ENCODE peak calls at places on chromosomes 3 and 15, in ten cellular contexts. T is psoas muscle, W is HCT116, Z is lower lobe of right lung, J is right cardiac atrium, L is colonic mucosa, E is H9, P is thoracic aorta, K is left ventricle myocardium inferior, A is aorta. I is an unnamed sample.

GRCh38 chr3:146065573-146066006 is 95.4 kb downstream of the PLOD2 start:
- DNase-seq in T (no peak), W (peak; percentile 38), Z (no peak), J (no peak), L (peak; percentile 35), E (no peak), P (no peak), K (no peak), A (no peak), I (no peak)

GRCh38 chr3:113912551-113913246 is 35.1 kb upstream of the ZDHHC23 start:
- DNase-seq in T (no peak), W (peak; percentile 68), Z (no peak), J (no peak), L (peak; percentile 47), E (peak; percentile 69), P (no peak), K (no peak), A (no peak), I (peak; percentile 52)

GRCh38 chr15:48458876-48459275 is 127.6 kb downstream of the DUT start:
- DNase-seq in T (no peak), W (no peak), Z (no peak), J (no peak), L (no peak), E (no peak), P (no peak), K (no peak), A (no peak), I (no peak)

GRCh38 chr15:68991723-68992122 is 22.8 kb upstream of the NOX5 start:
- DNase-seq in T (no peak), W (no peak), Z (no peak), J (no peak), L (no peak), E (no peak), P (no peak), K (no peak), A (no peak), I (no peak)

GRCh38 chr15:74238984-74239645 is 3.0 kb downstream of the CCDC33 start:
- DNase-seq in T (no peak), W (no peak), Z (no peak), J (no peak), L (no peak), E (no peak), P (no peak), K (no peak), A (no peak), I (no peak)

GRCh38 chr15:63599401-63600000 is 2.3 kb downstream of the FBXL22 start:
- DNase-seq in T (peak; percentile 66), W (no peak), Z (peak; percentile 82), J (peak; percentile 61), L (peak; percentile 81), E (peak; percentile 70), P (no peak), K (peak; percentile 64), A (peak; percentile 86), I (peak; percentile 86)

GRCh38 chr15:32956006-32956405 is 238.2 kb downstream of the GREM1 start:
- DNase-seq in T (no peak), W (peak; percentile 33), Z (no peak), J (no peak), L (no peak), E (peak; percentile 42), P (no peak), K (no peak), A (no peak), I (no peak)

GRCh38 chr15:29573197-29573838 is 248.9 kb downstream of the TJP1 start:
- DNase-seq in T (no peak), W (no peak), Z (no peak), J (no peak), L (no peak), E (no peak), P (no peak), K (no peak), A (no peak), I (no peak)

GRCh38 chr3:132231633-132232032 is 85.6 kb upstream of the ACP3 start:
- DNase-seq in T (no peak), W (peak; percentile 22), Z (no peak), J (no peak), L (no peak), E (no peak), P (no peak), K (no peak), A (no peak), I (no peak)

GRCh38 chr3:193731656-193732055 is 138.6 kb downstream of the OPA1 start:
- DNase-seq in T (no peak), W (no peak), Z (no peak), J (no peak), L (no peak), E (no peak), P (no peak), K (no peak), A (no peak), I (no peak)

GRCh38 chr3:33392703-33393125 is 47.5 kb downstream of the UBP1 start:
- DNase-seq in T (no peak), W (peak; percentile 53), Z (no peak), J (no peak), L (no peak), E (no peak), P (peak; percentile 10), K (no peak), A (peak; percentile 52), I (no peak)

GRCh38 chr15:27645672-27646071 is 453.4 kb downstream of the OCA2 start:
- DNase-seq in T (no peak), W (no peak), Z (no peak), J (no peak), L (no peak), E (peak; percentile 39), P (no peak), K (no peak), A (no peak), I (no peak)

GRCh38 chr15:20346082-20346805 is 195.4 kb downstream of the GOLGA6L6 start:
- DNase-seq in T (no peak), W (no peak), Z (no peak), J (no peak), L (no peak), E (peak; percentile 29), P (no peak), K (no peak), A (peak; percentile 41), I (no peak)

GRCh38 chr3:78801923-78802587 is 965.7 kb downstream of the ROBO1 start:
- DNase-seq in T (no peak), W (no peak), Z (no peak), J (no peak), L (no peak), E (no peak), P (no peak), K (no peak), A (no peak), I (no peak)

GRCh38 chr15:90047956-90048575 is 46.9 kb downstream of the ZNF710 start:
- DNase-seq in T (peak; percentile 58), W (no peak), Z (no peak), J (no peak), L (no peak), E (no peak), P (no peak), K (no peak), A (no peak), I (no peak)

GRCh38 chr3:13005301-13005700 is 67.9 kb downstream of the IQSEC1 start:
- DNase-seq in T (no peak), W (no peak), Z (peak; percentile 42), J (no peak), L (no peak), E (no peak), P (no peak), K (no peak), A (peak; percentile 44), I (no peak)
- H3K4me1 ChIP-seq in T (no peaks in the 10 kb centered on the region), W (no peaks in the 10 kb centered on the region), Z (peaks cover 66% of the 10 kb centered on the region), J (peaks cover 2% of the 10 kb centered on the region), L (peaks cover 10% of the 10 kb centered on the region), E (peaks cover 2% of the 10 kb centered on the region), P (no peaks in the 10 kb centered on the region), K (peaks cover 23% of the 10 kb centered on the region), A (no peaks in the 10 kb centered on the region), I (peaks cover 6% of the 10 kb centered on the region)

GRCh38 chr15:60218256-60218655 is 179.5 kb downstream of the ANXA2 start:
- DNase-seq in T (no peak), W (no peak), Z (no peak), J (no peak), L (no peak), E (no peak), P (no peak), K (no peak), A (no peak), I (no peak)

GRCh38 chr15:60223161-60223560 is 174.6 kb downstream of the ANXA2 start:
- DNase-seq in T (no peak), W (no peak), Z (no peak), J (no peak), L (no peak), E (no peak), P (no peak), K (no peak), A (no peak), I (no peak)

GRCh38 chr15:60221356-60221755 is 176.4 kb downstream of the ANXA2 start:
- DNase-seq in T (no peak), W (no peak), Z (no peak), J (no peak), L (no peak), E (no peak), P (no peak), K (no peak), A (no peak), I (no peak)

GRCh38 chr15:60217161-60217560 is 180.6 kb downstream of the ANXA2 start:
- DNase-seq in T (no peak), W (no peak), Z (no peak), J (no peak), L (no peak), E (no peak), P (no peak), K (no peak), A (no peak), I (no peak)

DNA sequence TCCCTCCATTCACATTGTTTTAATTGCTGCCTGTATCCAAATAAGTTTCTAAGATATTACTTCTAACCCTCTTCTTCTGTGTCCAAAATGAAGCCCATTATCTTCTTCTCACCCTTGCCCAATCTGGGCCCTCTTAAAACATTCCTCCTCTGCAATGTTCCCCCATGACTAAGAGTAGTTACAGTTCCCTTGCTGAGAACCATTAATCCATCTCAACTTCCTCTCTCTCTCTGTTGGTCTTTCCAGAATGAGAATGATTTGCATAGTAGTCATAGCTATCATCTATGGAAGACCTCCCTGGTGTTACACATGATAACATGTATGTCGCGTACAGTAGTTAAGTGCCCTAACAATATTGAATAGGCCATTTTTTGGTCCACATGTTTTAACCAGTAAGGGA is 177.9 kb downstream of the ANXA2 start:
- DNase-seq in T (no peak), W (no peak), Z (no peak), J (no peak), L (no peak), E (no peak), P (no peak), K (no peak), A (no peak), I (no peak)
- H3K4me1 ChIP-seq in T (no peaks in the 10 kb centered on the region), W (no peaks in the 10 kb centered on the region), Z (no peaks in the 10 kb centered on the region), J (no peaks in the 10 kb centered on the region), L (no peaks in the 10 kb centered on the region), E (no peaks in the 10 kb centered on the region), P (no peaks in the 10 kb centered on the region), K (no peaks in the 10 kb centered on the region), A (no peaks in the 10 kb centered on the region), I (no peaks in the 10 kb centered on the region)

GRCh38 chr15:83613146-83613635 is 40.7 kb upstream of the ADAMTSL3 start:
- DNase-seq in T (no peak), W (no peak), Z (no peak), J (no peak), L (no peak), E (no peak), P (no peak), K (no peak), A (no peak), I (no peak)
- H3K4me1 ChIP-seq in T (no peaks in the 10 kb centered on the region), W (no peaks in the 10 kb centered on the region), Z (no peaks in the 10 kb centered on the region), J (peaks cover 2% of the 10 kb centered on the region), L (no peaks in the 10 kb centered on the region), E (no peaks in the 10 kb centered on the region), P (no peaks in the 10 kb centered on the region), K (no peaks in the 10 kb centered on the region), A (no peaks in the 10 kb centered on the region), I (no peaks in the 10 kb centered on the region)

GRCh38 chr3:57822686-57823085 is 66.6 kb downstream of the SLMAP start:
- DNase-seq in T (no peak), W (no peak), Z (no peak), J (no peak), L (no peak), E (no peak), P (no peak), K (no peak), A (no peak), I (no peak)
- H3K4me1 ChIP-seq in T (peaks cover 61% of the 10 kb centered on the region), W (peaks cover 26% of the 10 kb centered on the region), Z (peaks cover 26% of the 10 kb centered on the region), J (peaks cover 6% of the 10 kb centered on the region), L (no peaks in the 10 kb centered on the region), E (peaks cover 6% of the 10 kb centered on the region), P (peaks cover 13% of the 10 kb centered on the region), K (peaks cover 70% of the 10 kb centered on the region), A (peaks cover 4% of the 10 kb centered on the region), I (no peaks in the 10 kb centered on the region)

I was measured in right lobe of liver.